ENCODE peak calls at places on chromosomes 6 and 20, in ten cellular contexts. J, U, Q, E, Y, F, G, D, Z and B are unnamed samples.

GRCh38 chr6:71126506-71126905 is 162.1 kb upstream of the OGFRL1 start:
- DNase-seq in J (no peak), U (no peak), Q (no peak), E (no peak), Y (no peak), F (no peak), G (no peak), D (no peak), Z (no peak), B (no peak)

GRCh38 chr6:118320652-118321051 is 227.4 kb upstream of the PLN start:
- DNase-seq in J (peak), U (no peak), Q (peak), E (no peak), Y (peak), F (peak), G (no peak), D (no peak), Z (no peak), B (peak)

GRCh38 chr6:44456070-44456965 is 68.8 kb downstream of the CDC5L start:
- DNase-seq in J (peak), U (peak), Q (peak), E (no peak), Y (peak), F (peak), G (no peak), D (peak), Z (peak), B (peak)

GRCh38 chr6:120857422-120857821 is 476.9 kb downstream of the TBC1D32 start:
- DNase-seq in J (no peak), U (no peak), Q (no peak), E (no peak), Y (no peak), F (no peak), G (no peak), D (no peak), Z (no peak), B (no peak)

GRCh38 chr6:110688661-110689268 is 126.5 kb downstream of the CDK19 start:
- DNase-seq in J (no peak), U (no peak), Q (no peak), E (peak), Y (no peak), F (no peak), G (peak), D (no peak), Z (no peak), B (no peak)

GRCh38 chr6:170035896-170036295 is 255.0 kb downstream of the DLL1 start:
- DNase-seq in J (no peak), U (no peak), Q (no peak), E (no peak), Y (no peak), F (no peak), G (no peak), D (no peak), Z (no peak), B (no peak)

GRCh38 chr6:22108199-22108598 is 188.6 kb downstream of the PRL start:
- DNase-seq in J (peak), U (no peak), Q (peak), E (no peak), Y (peak), F (no peak), G (no peak), D (no peak), Z (no peak), B (peak)

GRCh38 chr20:33848391-33848790 is 37.2 kb downstream of the CHMP4B start:
- DNase-seq in J (no peak), U (peak), Q (no peak), E (no peak), Y (no peak), F (no peak), G (no peak), D (no peak), Z (no peak), B (no peak)

GRCh38 chr6:116971959-116972358 is 94.9 kb downstream of the RFX6 start:
- DNase-seq in J (peak), U (no peak), Q (peak), E (no peak), Y (peak), F (peak), G (no peak), D (no peak), Z (peak), B (peak)

GRCh38 chr6:99348823-99349619 is 453 bp downstream of the FAXC start:
- DNase-seq in J (no peak), U (peak), Q (peak), E (no peak), Y (peak), F (peak), G (peak), D (no peak), Z (no peak), B (no peak)

GRCh38 chr6:15441215-15441868 is 195.5 kb downstream of the JARID2 start:
- DNase-seq in J (peak), U (no peak), Q (peak), E (peak), Y (peak), F (peak), G (no peak), D (no peak), Z (peak), B (peak)

GRCh38 chr6:3045777-3046176 is 22.5 kb upstream of the RIPK1 start:
- DNase-seq in J (no peak), U (no peak), Q (no peak), E (no peak), Y (no peak), F (no peak), G (no peak), D (no peak), Z (no peak), B (no peak)

GRCh38 chr6:128370072-128370471 is 150.3 kb downstream of the PTPRK start:
- DNase-seq in J (peak), U (no peak), Q (peak), E (no peak), Y (peak), F (no peak), G (no peak), D (no peak), Z (no peak), B (peak)

GRCh38 chr20:36097331-36097730 is 57.2 kb upstream of the EPB41L1 start:
- DNase-seq in J (peak), U (no peak), Q (peak), E (no peak), Y (peak), F (no peak), G (no peak), D (no peak), Z (no peak), B (peak)

GRCh38 chr20:42484790-42485365 is 704.8 kb downstream of the PTPRT start:
- DNase-seq in J (no peak), U (no peak), Q (no peak), E (no peak), Y (no peak), F (no peak), G (no peak), D (no peak), Z (no peak), B (no peak)

GRCh38 chr6:72182337-72183246 is 296.2 kb downstream of the RIMS1 start:
- DNase-seq in J (peak), U (peak), Q (peak), E (peak), Y (peak), F (peak), G (peak), D (no peak), Z (peak), B (peak)

GRCh38 chr6:107563694-107564093 is 73.8 kb downstream of the SOBP start:
- DNase-seq in J (no peak), U (no peak), Q (no peak), E (no peak), Y (peak), F (no peak), G (no peak), D (no peak), Z (no peak), B (no peak)
- H3K4me3 ChIP-seq in J (no peak), U (no peak), Q (no peak), E (no peak), Y (no peak), F (no peak), G (no peak), D (no peak), Z (no peak), B (no peak)

GRCh38 chr6:155505560-155505959 is 49.9 kb upstream of the NOX3 start:
- DNase-seq in J (no peak), U (no peak), Q (no peak), E (no peak), Y (no peak), F (no peak), G (no peak), D (no peak), Z (no peak), B (no peak)

GRCh38 chr6:155502393-155502792 is 46.8 kb upstream of the NOX3 start:
- DNase-seq in J (no peak), U (no peak), Q (no peak), E (no peak), Y (no peak), F (no peak), G (no peak), D (no peak), Z (no peak), B (no peak)

GRCh38 chr6:155499574-155499973 is 43.9 kb upstream of the NOX3 start:
- DNase-seq in J (no peak), U (no peak), Q (no peak), E (no peak), Y (no peak), F (no peak), G (no peak), D (no peak), Z (no peak), B (no peak)

GRCh38 chr6:155509743-155510475 is 54.3 kb upstream of the NOX3 start:
- DNase-seq in J (no peak), U (no peak), Q (no peak), E (no peak), Y (no peak), F (no peak), G (no peak), D (no peak), Z (no peak), B (no peak)

GRCh38 chr6:155504848-155505247 is 49.2 kb upstream of the NOX3 start:
- DNase-seq in J (no peak), U (no peak), Q (no peak), E (no peak), Y (no peak), F (no peak), G (no peak), D (no peak), Z (no peak), B (no peak)
- H3K4me3 ChIP-seq in J (no peak), U (no peak), Q (no peak), E (no peak), Y (no peak), F (no peak), G (no peak), D (no peak), Z (no peak), B (no peak)

DNA sequence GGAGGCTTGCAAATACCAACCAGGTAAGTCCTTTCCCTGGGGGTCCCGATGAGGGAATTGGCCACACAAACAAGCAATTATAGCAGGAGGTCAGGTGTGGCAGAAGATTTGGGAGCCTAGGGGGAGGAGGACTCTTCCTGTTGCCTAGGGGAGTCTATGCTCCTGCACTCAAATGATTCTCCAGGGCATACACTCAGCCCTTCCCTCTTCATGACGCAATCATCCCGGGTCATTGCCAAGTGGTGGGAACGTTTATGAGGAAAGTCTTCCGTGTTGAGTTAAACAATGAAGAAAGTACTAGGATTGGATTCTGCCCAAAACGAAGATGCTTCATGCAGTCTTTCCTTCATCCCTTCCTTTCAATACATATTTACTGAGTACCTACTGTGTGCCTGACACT is 186.5 kb upstream of the TSHZ2 start:
- DNase-seq in J (peak), U (no peak), Q (no peak), E (no peak), Y (peak), F (no peak), G (peak), D (no peak), Z (no peak), B (no peak)
- H3K4me3 ChIP-seq in J (no peak), U (no peak), Q (no peak), E (no peak), Y (no peak), F (no peak), G (no peak), D (no peak), Z (no peak), B (no peak)

DNA sequence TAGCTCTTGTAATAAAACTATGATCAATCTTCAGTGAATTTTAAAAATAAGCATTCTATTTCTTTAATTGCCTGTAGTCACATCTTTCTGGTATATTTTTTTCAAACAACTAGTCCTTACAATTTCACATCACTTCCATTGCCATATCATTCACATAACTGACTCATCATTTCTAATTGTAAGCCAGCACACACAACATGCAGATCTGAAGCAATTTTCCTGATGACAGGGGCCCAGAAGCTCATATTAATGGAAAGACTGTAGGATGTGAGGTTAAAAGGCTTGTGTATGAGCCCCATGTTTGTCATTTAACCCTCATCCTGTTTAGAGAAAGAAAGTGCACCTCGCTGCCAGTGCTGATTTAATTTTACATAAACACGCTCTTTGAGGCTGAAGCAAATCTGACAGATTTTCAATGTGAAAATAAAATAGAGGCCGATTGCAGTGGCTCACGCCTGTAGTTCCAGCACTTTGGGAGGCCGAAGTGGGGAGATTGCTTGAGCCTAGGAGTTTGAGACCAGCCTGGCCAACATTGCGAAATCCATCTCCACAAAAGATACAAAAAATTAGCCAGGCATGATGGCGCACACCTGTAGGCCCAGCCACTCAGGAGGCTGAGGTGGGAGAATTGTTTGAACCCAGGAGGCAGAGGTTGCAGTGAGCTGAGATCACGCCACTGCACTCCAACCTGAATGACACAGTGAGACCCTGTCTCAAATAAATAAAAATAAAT is 40.1 kb upstream of the LTV1 start:
- DNase-seq in J (peak), U (no peak), Q (peak), E (no peak), Y (peak), F (no peak), G (no peak), D (peak), Z (no peak), B (no peak)
- H3K4me3 ChIP-seq in J (no peak), U (no peak), Q (no peak), E (no peak), Y (no peak), F (no peak), G (no peak), D (no peak), Z (no peak), B (no peak)

DNA sequence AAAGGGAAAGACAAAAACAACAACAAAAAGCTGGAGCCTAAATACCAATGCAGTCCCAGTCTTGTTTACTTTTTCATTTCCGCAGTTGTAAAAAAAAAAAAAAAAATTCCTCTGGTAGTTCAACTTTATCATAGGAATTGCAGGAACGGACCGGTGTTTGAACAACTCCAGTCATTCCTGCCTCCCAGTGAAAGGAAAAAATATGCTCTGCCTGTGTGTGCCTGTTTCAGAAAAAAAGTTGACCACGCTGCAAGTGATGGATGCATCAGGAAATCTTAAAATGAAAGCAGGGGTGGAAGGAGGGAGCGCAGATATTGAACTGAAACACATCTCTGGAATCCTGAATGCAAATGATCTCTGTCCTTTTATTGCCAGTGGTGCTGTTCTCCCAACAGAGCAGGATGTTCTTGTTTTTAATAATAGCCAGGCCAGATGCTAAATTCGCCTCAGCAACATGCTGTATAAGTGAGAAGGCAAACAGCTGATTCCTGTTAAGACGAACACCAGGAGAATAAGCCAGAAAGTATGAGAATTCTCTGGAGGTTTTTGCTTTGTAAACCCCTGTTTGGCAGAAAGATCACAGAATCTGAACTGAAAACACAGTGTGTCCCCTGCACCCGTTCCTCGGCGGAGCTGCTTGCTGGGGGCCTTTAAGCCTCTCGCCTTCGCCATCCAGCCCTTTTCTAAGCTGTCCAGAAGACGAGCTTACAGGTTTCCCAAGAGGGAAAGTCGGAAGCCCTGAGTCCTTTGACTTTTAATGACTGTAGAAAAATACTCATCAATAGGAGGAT is 178.4 kb upstream of the SUPT3H start:
- DNase-seq in J (peak), U (no peak), Q (peak), E (no peak), Y (peak), F (no peak), G (peak), D (no peak), Z (no peak), B (peak)
- H3K4me3 ChIP-seq in J (peak), U (no peak), Q (peak), E (no peak), Y (no peak), F (no peak), G (peak), D (no peak), Z (no peak), B (peak)

GRCh38 chr6:156423075-156423474 is 354.1 kb upstream of the ARID1B start:
- DNase-seq in J (no peak), U (no peak), Q (no peak), E (no peak), Y (peak), F (no peak), G (no peak), D (no peak), Z (no peak), B (peak)
- H3K4me3 ChIP-seq in J (no peak), U (no peak), Q (no peak), E (no peak), Y (no peak), F (no peak), G (no peak), D (no peak), Z (no peak), B (no peak)

DNA sequence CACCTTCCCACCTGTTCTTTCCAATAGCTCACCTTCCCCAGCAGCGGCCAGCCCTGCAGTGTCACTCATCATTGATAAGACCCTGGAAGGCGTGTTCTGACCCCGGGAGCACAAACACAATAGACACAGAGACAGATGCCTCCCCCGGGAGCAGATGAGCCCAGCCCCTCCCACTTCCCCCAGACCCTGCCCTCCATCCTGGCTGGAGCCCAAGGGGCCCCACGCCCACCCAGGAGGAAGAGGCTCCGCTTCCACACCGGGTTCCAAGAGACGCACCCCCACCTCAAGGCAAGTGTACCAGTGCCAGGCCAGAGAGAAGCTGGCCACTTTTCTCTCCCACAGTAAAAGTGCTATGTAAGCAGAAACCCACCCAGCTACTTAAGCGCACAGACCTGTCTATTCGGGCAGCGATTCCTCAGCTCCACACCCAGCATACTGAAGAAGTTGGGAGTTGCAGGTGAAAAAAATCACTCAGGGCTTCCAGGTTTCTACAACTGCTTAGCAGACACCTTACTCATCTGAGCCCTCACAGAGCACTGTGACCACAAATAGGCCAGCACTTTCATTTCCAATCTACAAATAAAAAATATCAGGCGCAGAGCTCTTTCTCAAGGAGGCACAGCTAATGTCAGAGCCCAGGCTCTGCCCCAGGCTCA is 93.4 kb upstream of the NXT1 start:
- DNase-seq in J (peak), U (peak), Q (peak), E (no peak), Y (peak), F (no peak), G (no peak), D (no peak), Z (no peak), B (peak)
- H3K4me3 ChIP-seq in J (no peak), U (no peak), Q (no peak), E (no peak), Y (no peak), F (no peak), G (no peak), D (no peak), Z (no peak), B (no peak)